ENCODE peak calls at places on chromosomes 13 and 19, in ten cellular contexts. One of them, this sample, is unnamed.

GRCh38 chr13:100584901-100585300 is 3.7 kb downstream of the GGACT start:
- DNase-seq in A549: no peak
- DNase-seq in RWPE2: no peak
- DNase-seq in fibroblast of villous mesenchyme: no peak
- DNase-seq in CD4-positive, alpha-beta T cell: no peak
- DNase-seq in IMR-90: no peak
- DNase-seq in tibial artery: no peak
- DNase-seq in activated CD8-positive, alpha-beta T cell treated with anti-CD3 and anti-CD28 coated beads for 36 hours: peak
- DNase-seq in stomach: no peak
- DNase-seq in epithelial cell of esophagus: no peak
- DNase-seq in this sample: no peak

GRCh38 chr19:38900220-38900629 is 456 bp downstream of the NFKBIB start:
- DNase-seq in A549: no peak
- DNase-seq in RWPE2: no peak
- DNase-seq in fibroblast of villous mesenchyme: no peak
- DNase-seq in CD4-positive, alpha-beta T cell: no peak
- DNase-seq in IMR-90: no peak
- DNase-seq in tibial artery: no peak
- DNase-seq in activated CD8-positive, alpha-beta T cell treated with anti-CD3 and anti-CD28 coated beads for 36 hours: no peak
- DNase-seq in stomach: no peak
- DNase-seq in epithelial cell of esophagus: peak
- DNase-seq in this sample: no peak

GRCh38 chr19:1115646-1116420 is 12.0 kb downstream of the GPX4 start:
- DNase-seq in A549: no peak
- DNase-seq in RWPE2: peak
- DNase-seq in fibroblast of villous mesenchyme: no peak
- DNase-seq in CD4-positive, alpha-beta T cell: no peak
- DNase-seq in IMR-90: no peak
- DNase-seq in tibial artery: no peak
- DNase-seq in activated CD8-positive, alpha-beta T cell treated with anti-CD3 and anti-CD28 coated beads for 36 hours: no peak
- DNase-seq in stomach: no peak
- DNase-seq in epithelial cell of esophagus: no peak
- DNase-seq in this sample: no peak

GRCh38 chr19:18832331-18833140 is 777 bp downstream of the UPF1 start:
- DNase-seq in A549: peak
- DNase-seq in RWPE2: no peak
- DNase-seq in fibroblast of villous mesenchyme: no peak
- DNase-seq in CD4-positive, alpha-beta T cell: no peak
- DNase-seq in IMR-90: no peak
- DNase-seq in tibial artery: no peak
- DNase-seq in activated CD8-positive, alpha-beta T cell treated with anti-CD3 and anti-CD28 coated beads for 36 hours: peak
- DNase-seq in stomach: no peak
- DNase-seq in epithelial cell of esophagus: peak
- DNase-seq in this sample: peak

GRCh38 chr19:10505583-10506229 is 2.5 kb upstream of the KEAP1 start:
- DNase-seq in A549: peak
- DNase-seq in RWPE2: no peak
- DNase-seq in fibroblast of villous mesenchyme: peak
- DNase-seq in CD4-positive, alpha-beta T cell: peak
- DNase-seq in IMR-90: peak
- DNase-seq in tibial artery: peak
- DNase-seq in activated CD8-positive, alpha-beta T cell treated with anti-CD3 and anti-CD28 coated beads for 36 hours: peak
- DNase-seq in stomach: peak
- DNase-seq in epithelial cell of esophagus: peak
- DNase-seq in this sample: peak

GRCh38 chr13:23749288-23749880 is 139.8 kb downstream of the MIPEP start:
- DNase-seq in A549: no peak
- DNase-seq in RWPE2: no peak
- DNase-seq in fibroblast of villous mesenchyme: no peak
- DNase-seq in CD4-positive, alpha-beta T cell: no peak
- DNase-seq in IMR-90: no peak
- DNase-seq in tibial artery: no peak
- DNase-seq in activated CD8-positive, alpha-beta T cell treated with anti-CD3 and anti-CD28 coated beads for 36 hours: no peak
- DNase-seq in stomach: no peak
- DNase-seq in epithelial cell of esophagus: no peak
- DNase-seq in this sample: no peak

GRCh38 chr13:44573071-44573470 is 3.1 kb downstream of the TSC22D1 start:
- DNase-seq in A549: no peak
- DNase-seq in RWPE2: no peak
- DNase-seq in fibroblast of villous mesenchyme: no peak
- DNase-seq in CD4-positive, alpha-beta T cell: no peak
- DNase-seq in IMR-90: no peak
- DNase-seq in tibial artery: no peak
- DNase-seq in activated CD8-positive, alpha-beta T cell treated with anti-CD3 and anti-CD28 coated beads for 36 hours: no peak
- DNase-seq in stomach: no peak
- DNase-seq in epithelial cell of esophagus: no peak
- DNase-seq in this sample: no peak

GRCh38 chr19:17262557-17262956 is 2.0 kb downstream of the USHBP1 start:
- DNase-seq in A549: no peak
- DNase-seq in RWPE2: no peak
- DNase-seq in fibroblast of villous mesenchyme: no peak
- DNase-seq in CD4-positive, alpha-beta T cell: no peak
- DNase-seq in IMR-90: no peak
- DNase-seq in tibial artery: no peak
- DNase-seq in activated CD8-positive, alpha-beta T cell treated with anti-CD3 and anti-CD28 coated beads for 36 hours: no peak
- DNase-seq in stomach: no peak
- DNase-seq in epithelial cell of esophagus: no peak
- DNase-seq in this sample: no peak

GRCh38 chr19:42322305-42322704 is 3.1 kb upstream of the MEGF8 start:
- DNase-seq in A549: no peak
- DNase-seq in RWPE2: no peak
- DNase-seq in fibroblast of villous mesenchyme: no peak
- DNase-seq in CD4-positive, alpha-beta T cell: no peak
- DNase-seq in IMR-90: no peak
- DNase-seq in tibial artery: no peak
- DNase-seq in activated CD8-positive, alpha-beta T cell treated with anti-CD3 and anti-CD28 coated beads for 36 hours: no peak
- DNase-seq in stomach: no peak
- DNase-seq in epithelial cell of esophagus: no peak
- DNase-seq in this sample: no peak

GRCh38 chr19:12695997-12696365 is 450 bp downstream of the FBXW9 start:
- DNase-seq in A549: no peak
- DNase-seq in RWPE2: no peak
- DNase-seq in fibroblast of villous mesenchyme: no peak
- DNase-seq in CD4-positive, alpha-beta T cell: no peak
- DNase-seq in IMR-90: no peak
- DNase-seq in tibial artery: no peak
- DNase-seq in activated CD8-positive, alpha-beta T cell treated with anti-CD3 and anti-CD28 coated beads for 36 hours: peak
- DNase-seq in stomach: no peak
- DNase-seq in epithelial cell of esophagus: peak
- DNase-seq in this sample: no peak

GRCh38 chr19:15702590-15702930 is 25.3 kb upstream of the OR10H2 start:
- DNase-seq in A549: peak
- DNase-seq in RWPE2: no peak
- DNase-seq in fibroblast of villous mesenchyme: peak
- DNase-seq in CD4-positive, alpha-beta T cell: peak
- DNase-seq in IMR-90: no peak
- DNase-seq in tibial artery: peak
- DNase-seq in activated CD8-positive, alpha-beta T cell treated with anti-CD3 and anti-CD28 coated beads for 36 hours: peak
- DNase-seq in stomach: peak
- DNase-seq in epithelial cell of esophagus: peak
- DNase-seq in this sample: no peak

GRCh38 chr19:2775556-2776430 is 7.3 kb downstream of the SGTA start:
- DNase-seq in A549: no peak
- DNase-seq in RWPE2: no peak
- DNase-seq in fibroblast of villous mesenchyme: peak
- DNase-seq in CD4-positive, alpha-beta T cell: peak
- DNase-seq in IMR-90: peak
- DNase-seq in tibial artery: no peak
- DNase-seq in activated CD8-positive, alpha-beta T cell treated with anti-CD3 and anti-CD28 coated beads for 36 hours: peak
- DNase-seq in stomach: peak
- DNase-seq in epithelial cell of esophagus: no peak
- DNase-seq in this sample: no peak

GRCh38 chr13:47896546-47896945 is 104.5 kb downstream of the SUCLA2 start:
- DNase-seq in A549: no peak
- DNase-seq in RWPE2: no peak
- DNase-seq in fibroblast of villous mesenchyme: no peak
- DNase-seq in CD4-positive, alpha-beta T cell: no peak
- DNase-seq in IMR-90: no peak
- DNase-seq in tibial artery: no peak
- DNase-seq in activated CD8-positive, alpha-beta T cell treated with anti-CD3 and anti-CD28 coated beads for 36 hours: no peak
- DNase-seq in stomach: no peak
- DNase-seq in epithelial cell of esophagus: no peak
- DNase-seq in this sample: no peak

GRCh38 chr19:31340059-31341025 is 8.9 kb downstream of the TSHZ3 start:
- DNase-seq in A549: no peak
- DNase-seq in RWPE2: no peak
- DNase-seq in fibroblast of villous mesenchyme: peak
- DNase-seq in CD4-positive, alpha-beta T cell: no peak
- DNase-seq in IMR-90: peak
- DNase-seq in tibial artery: no peak
- DNase-seq in activated CD8-positive, alpha-beta T cell treated with anti-CD3 and anti-CD28 coated beads for 36 hours: peak
- DNase-seq in stomach: no peak
- DNase-seq in epithelial cell of esophagus: no peak
- DNase-seq in this sample: no peak

GRCh38 chr19:722553-723101 is 13.9 kb downstream of the PALM start:
- DNase-seq in A549: no peak
- DNase-seq in RWPE2: no peak
- DNase-seq in fibroblast of villous mesenchyme: peak
- DNase-seq in CD4-positive, alpha-beta T cell: no peak
- DNase-seq in IMR-90: no peak
- DNase-seq in tibial artery: no peak
- DNase-seq in activated CD8-positive, alpha-beta T cell treated with anti-CD3 and anti-CD28 coated beads for 36 hours: no peak
- DNase-seq in stomach: no peak
- DNase-seq in epithelial cell of esophagus: no peak
- DNase-seq in this sample: no peak

GRCh38 chr13:111984349-111984748 is 82.6 kb upstream of the SOX1 start:
- DNase-seq in A549: no peak
- DNase-seq in RWPE2: no peak
- DNase-seq in fibroblast of villous mesenchyme: no peak
- DNase-seq in CD4-positive, alpha-beta T cell: no peak
- DNase-seq in IMR-90: no peak
- DNase-seq in tibial artery: no peak
- DNase-seq in activated CD8-positive, alpha-beta T cell treated with anti-CD3 and anti-CD28 coated beads for 36 hours: no peak
- DNase-seq in stomach: no peak
- DNase-seq in epithelial cell of esophagus: no peak
- DNase-seq in this sample: no peak

GRCh38 chr13:111978536-111978935 is 88.4 kb upstream of the SOX1 start:
- DNase-seq in A549: no peak
- DNase-seq in RWPE2: no peak
- DNase-seq in fibroblast of villous mesenchyme: no peak
- DNase-seq in CD4-positive, alpha-beta T cell: no peak
- DNase-seq in IMR-90: no peak
- DNase-seq in tibial artery: no peak
- DNase-seq in activated CD8-positive, alpha-beta T cell treated with anti-CD3 and anti-CD28 coated beads for 36 hours: no peak
- DNase-seq in stomach: no peak
- DNase-seq in epithelial cell of esophagus: no peak
- DNase-seq in this sample: no peak

GRCh38 chr13:111981446-111982165 is 85.3 kb upstream of the SOX1 start:
- DNase-seq in A549: no peak
- DNase-seq in RWPE2: no peak
- DNase-seq in fibroblast of villous mesenchyme: no peak
- DNase-seq in CD4-positive, alpha-beta T cell: no peak
- DNase-seq in IMR-90: no peak
- DNase-seq in tibial artery: no peak
- DNase-seq in activated CD8-positive, alpha-beta T cell treated with anti-CD3 and anti-CD28 coated beads for 36 hours: no peak
- DNase-seq in stomach: no peak
- DNase-seq in epithelial cell of esophagus: no peak
- DNase-seq in this sample: peak

GRCh38 chr13:111980146-111980929 is 86.6 kb upstream of the SOX1 start:
- DNase-seq in A549: no peak
- DNase-seq in RWPE2: no peak
- DNase-seq in fibroblast of villous mesenchyme: no peak
- DNase-seq in CD4-positive, alpha-beta T cell: no peak
- DNase-seq in IMR-90: no peak
- DNase-seq in tibial artery: no peak
- DNase-seq in activated CD8-positive, alpha-beta T cell treated with anti-CD3 and anti-CD28 coated beads for 36 hours: no peak
- DNase-seq in stomach: no peak
- DNase-seq in epithelial cell of esophagus: no peak
- DNase-seq in this sample: peak

DNA sequence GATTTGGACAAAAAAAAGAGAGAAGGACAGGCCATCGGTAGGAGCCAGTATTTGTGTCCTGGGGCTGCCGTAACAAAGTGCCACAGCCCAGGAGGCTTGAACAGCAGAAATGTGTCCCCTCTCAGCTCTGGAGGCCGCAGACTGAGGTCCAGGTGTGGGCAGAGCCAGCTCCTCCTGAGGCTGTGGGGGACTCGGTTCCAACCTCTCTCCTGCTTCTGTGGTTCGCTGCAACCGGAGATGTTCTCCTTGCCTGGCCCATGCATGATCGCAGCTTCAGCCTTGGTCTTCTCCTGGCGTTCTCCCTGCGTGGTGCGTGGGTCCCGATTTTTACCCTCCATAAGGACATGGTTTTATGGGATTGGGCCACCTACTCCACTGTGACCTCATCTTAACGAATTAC is 85.9 kb upstream of the SOX1 start:
- DNase-seq in A549: no peak
- DNase-seq in RWPE2: no peak
- DNase-seq in fibroblast of villous mesenchyme: no peak
- DNase-seq in CD4-positive, alpha-beta T cell: no peak
- DNase-seq in IMR-90: no peak
- DNase-seq in tibial artery: no peak
- DNase-seq in activated CD8-positive, alpha-beta T cell treated with anti-CD3 and anti-CD28 coated beads for 36 hours: no peak
- DNase-seq in stomach: no peak
- DNase-seq in epithelial cell of esophagus: no peak
- DNase-seq in this sample: peak
- TF ChIP-seq CTCF in A549: no peak
- TF ChIP-seq CTCF in RWPE2: no peak
- TF ChIP-seq CTCF in fibroblast of villous mesenchyme: no peak
- TF ChIP-seq CTCF in CD4-positive, alpha-beta T cell: no peak
- TF ChIP-seq CTCF in IMR-90: no peak
- TF ChIP-seq CTCF in tibial artery: no peak
- TF ChIP-seq CTCF in activated CD8-positive, alpha-beta T cell treated with anti-CD3 and anti-CD28 coated beads for 36 hours: no peak
- TF ChIP-seq CTCF in stomach: no peak
- TF ChIP-seq CTCF in epithelial cell of esophagus: no peak
- TF ChIP-seq CTCF in this sample: no peak

GRCh38 chr19:45528744-45529453 is 21.6 kb downstream of the VASP start:
- DNase-seq in A549: peak
- DNase-seq in RWPE2: peak
- DNase-seq in fibroblast of villous mesenchyme: no peak
- DNase-seq in CD4-positive, alpha-beta T cell: no peak
- DNase-seq in IMR-90: no peak
- DNase-seq in tibial artery: no peak
- DNase-seq in activated CD8-positive, alpha-beta T cell treated with anti-CD3 and anti-CD28 coated beads for 36 hours: peak
- DNase-seq in stomach: peak
- DNase-seq in epithelial cell of esophagus: peak
- DNase-seq in this sample: no peak
- TF ChIP-seq CTCF in A549: no peak
- TF ChIP-seq CTCF in RWPE2: peak
- TF ChIP-seq CTCF in fibroblast of villous mesenchyme: no peak
- TF ChIP-seq CTCF in CD4-positive, alpha-beta T cell: no peak
- TF ChIP-seq CTCF in IMR-90: no peak
- TF ChIP-seq CTCF in tibial artery: no peak
- TF ChIP-seq CTCF in activated CD8-positive, alpha-beta T cell treated with anti-CD3 and anti-CD28 coated beads for 36 hours: no peak
- TF ChIP-seq CTCF in stomach: no peak
- TF ChIP-seq CTCF in epithelial cell of esophagus: peak
- TF ChIP-seq CTCF in this sample: no peak

GRCh38 chr19:58181902-58182576 is 822 bp upstream of the ZNF274 start:
- DNase-seq in A549: peak
- DNase-seq in RWPE2: no peak
- DNase-seq in fibroblast of villous mesenchyme: peak
- DNase-seq in CD4-positive, alpha-beta T cell: peak
- DNase-seq in IMR-90: no peak
- DNase-seq in tibial artery: no peak
- DNase-seq in activated CD8-positive, alpha-beta T cell treated with anti-CD3 and anti-CD28 coated beads for 36 hours: peak
- DNase-seq in stomach: peak
- DNase-seq in epithelial cell of esophagus: peak
- DNase-seq in this sample: no peak
- TF ChIP-seq CTCF in A549: peak
- TF ChIP-seq CTCF in RWPE2: peak
- TF ChIP-seq CTCF in fibroblast of villous mesenchyme: peak
- TF ChIP-seq CTCF in CD4-positive, alpha-beta T cell: peak
- TF ChIP-seq CTCF in IMR-90: peak
- TF ChIP-seq CTCF in tibial artery: no peak
- TF ChIP-seq CTCF in activated CD8-positive, alpha-beta T cell treated with anti-CD3 and anti-CD28 coated beads for 36 hours: peak
- TF ChIP-seq CTCF in stomach: no peak
- TF ChIP-seq CTCF in epithelial cell of esophagus: peak
- TF ChIP-seq CTCF in this sample: peak

GRCh38 chr19:40601061-40601973 is at the start of gene LTBP4:
- DNase-seq in A549: no peak
- DNase-seq in RWPE2: no peak
- DNase-seq in fibroblast of villous mesenchyme: peak
- DNase-seq in CD4-positive, alpha-beta T cell: no peak
- DNase-seq in IMR-90: no peak
- DNase-seq in tibial artery: peak
- DNase-seq in activated CD8-positive, alpha-beta T cell treated with anti-CD3 and anti-CD28 coated beads for 36 hours: peak
- DNase-seq in stomach: no peak
- DNase-seq in epithelial cell of esophagus: peak
- DNase-seq in this sample: no peak
- TF ChIP-seq CTCF in A549: no peak
- TF ChIP-seq CTCF in RWPE2: no peak
- TF ChIP-seq CTCF in fibroblast of villous mesenchyme: peak
- TF ChIP-seq CTCF in CD4-positive, alpha-beta T cell: no peak
- TF ChIP-seq CTCF in IMR-90: peak
- TF ChIP-seq CTCF in tibial artery: peak
- TF ChIP-seq CTCF in activated CD8-positive, alpha-beta T cell treated with anti-CD3 and anti-CD28 coated beads for 36 hours: no peak
- TF ChIP-seq CTCF in stomach: no peak
- TF ChIP-seq CTCF in epithelial cell of esophagus: no peak
- TF ChIP-seq CTCF in this sample: peak